ENCODE peak calls at places on chromosome 4, in four cellular contexts. S, A, H and Y are unnamed samples.

GRCh38 chr4:173420324-173420752 is 21.4 kb upstream of the SCRG1 start:
- DNase-seq in S (no peak), A (peak), H (peak), Y (no peak)

GRCh38 chr4:148288448-148288847 is 153.8 kb downstream of the NR3C2 start:
- DNase-seq in S (no peak), A (no peak), H (no peak), Y (no peak)

GRCh38 chr4:7287274-7287917 is 95.1 kb downstream of the SORCS2 start:
- DNase-seq in S (no peak), A (no peak), H (no peak), Y (no peak)

GRCh38 chr4:2301221-2301642 is 39.3 kb upstream of the MXD4 start:
- DNase-seq in S (no peak), A (no peak), H (no peak), Y (no peak)

GRCh38 chr4:114563536-114564315 is 34.9 kb upstream of the UGT8 start:
- DNase-seq in S (no peak), A (no peak), H (peak), Y (no peak)

GRCh38 chr4:149887091-149887490 is 71.4 kb upstream of the IQCM start:
- DNase-seq in S (no peak), A (no peak), H (peak), Y (no peak)

GRCh38 chr4:3254302-3255131 is 5.6 kb downstream of the MSANTD1 start:
- DNase-seq in S (no peak), A (no peak), H (no peak), Y (peak)

GRCh38 chr4:184376136-184376838 is 98.1 kb downstream of the IRF2 start:
- DNase-seq in S (no peak), A (no peak), H (peak), Y (no peak)

GRCh38 chr4:136637071-136637777 is 895.1 kb downstream of the PCDH18 start:
- DNase-seq in S (no peak), A (peak), H (peak), Y (peak)

GRCh38 chr4:187656953-187657352 is 338.6 kb upstream of the ZFP42 start:
- DNase-seq in S (no peak), A (no peak), H (no peak), Y (no peak)

GRCh38 chr4:6334203-6334887 is 64.7 kb downstream of the WFS1 start:
- DNase-seq in S (no peak), A (no peak), H (no peak), Y (peak)

GRCh38 chr4:82797591-82798081 is 960 bp downstream of the SCD5 start:
- DNase-seq in S (no peak), A (no peak), H (no peak), Y (peak)

GRCh38 chr4:54099959-54100606 is at the start of gene GSX2:
- DNase-seq in S (no peak), A (no peak), H (no peak), Y (peak)

GRCh38 chr4:122688529-122688928 is 44.0 kb upstream of the BBS12 start:
- DNase-seq in S (no peak), A (no peak), H (no peak), Y (no peak)

GRCh38 chr4:141563721-141564120 is 72.7 kb upstream of the IL15 start:
- DNase-seq in S (no peak), A (no peak), H (peak), Y (no peak)

GRCh38 chr4:39255916-39256315 is 73.6 kb downstream of the WDR19 start:
- DNase-seq in S (no peak), A (no peak), H (no peak), Y (no peak)

GRCh38 chr4:16217300-16218051 is 8.8 kb downstream of the TAPT1 start:
- DNase-seq in S (no peak), A (no peak), H (no peak), Y (no peak)

GRCh38 chr4:105765690-105766407 is 57.3 kb downstream of the GSTCD start:
- DNase-seq in S (no peak), A (peak), H (peak), Y (no peak)

GRCh38 chr4:157992038-157992706 is 180.7 kb downstream of the GASK1B start:
- DNase-seq in S (no peak), A (peak), H (peak), Y (no peak)

GRCh38 chr4:156774422-156774821 is 197.2 kb downstream of the PDGFC start:
- DNase-seq in S (no peak), A (no peak), H (peak), Y (no peak)

GRCh38 chr4:52052475-52052780 is 1.3 kb downstream of the SPATA18 start:
- DNase-seq in S (no peak), A (no peak), H (no peak), Y (no peak)

GRCh38 chr4:95867919-95868318 is 28.0 kb downstream of the PDHA2 start:
- DNase-seq in S (no peak), A (peak), H (peak), Y (no peak)

GRCh38 chr4:13511101-13511500 is 27.0 kb upstream of the RAB28 start:
- DNase-seq in S (no peak), A (no peak), H (peak), Y (no peak)

GRCh38 chr4:165364452-165365080 is 14.2 kb upstream of the CPE start:
- DNase-seq in S (no peak), A (no peak), H (no peak), Y (no peak)

GRCh38 chr4:56245547-56246229 is 141.6 kb downstream of the AASDH start:
- DNase-seq in S (no peak), A (no peak), H (no peak), Y (no peak)

GRCh38 chr4:77073981-77074865 is 1.6 kb downstream of the CCNI start:
- DNase-seq in S (no peak), A (no peak), H (no peak), Y (no peak)

GRCh38 chr4:72767903-72768817 is 199.1 kb upstream of the ADAMTS3 start:
- DNase-seq in S (no peak), A (no peak), H (peak), Y (no peak)

GRCh38 chr4:113390850-113391249 is 341.4 kb downstream of the ANK2 start:
- DNase-seq in S (no peak), A (no peak), H (no peak), Y (no peak)

GRCh38 chr4:185309770-185310169 is 86.0 kb downstream of the LRP2BP start:
- DNase-seq in S (no peak), A (no peak), H (no peak), Y (no peak)

GRCh38 chr4:155703486-155704227 is 37.0 kb downstream of the GUCY1A1 start:
- DNase-seq in S (no peak), A (no peak), H (peak), Y (no peak)

GRCh38 chr4:139898293-139898692 is 232.7 kb downstream of the MGST2 start:
- DNase-seq in S (no peak), A (no peak), H (no peak), Y (no peak)

GRCh38 chr4:19880205-19880604 is 371.5 kb upstream of the SLIT2 start:
- DNase-seq in S (no peak), A (no peak), H (no peak), Y (no peak)

GRCh38 chr4:27000820-27001219 is 140.2 kb downstream of the STIM2 start:
- DNase-seq in S (no peak), A (no peak), H (peak), Y (no peak)

GRCh38 chr4:70734168-70734954 is 12.6 kb downstream of the RUFY3 start:
- DNase-seq in S (peak), A (no peak), H (peak), Y (no peak)

GRCh38 chr4:124025423-124025822 is 628.8 kb downstream of the SPRY1 start:
- DNase-seq in S (no peak), A (no peak), H (no peak), Y (no peak)

GRCh38 chr4:77170926-77171325 is 13.9 kb downstream of the CCNG2 start:
- DNase-seq in S (no peak), A (no peak), H (no peak), Y (no peak)

GRCh38 chr4:187235456-187236170 is 512.0 kb upstream of the FAT1 start:
- DNase-seq in S (no peak), A (no peak), H (peak), Y (peak)

GRCh38 chr4:173935622-173936405 is 347.7 kb downstream of the FBXO8 start:
- DNase-seq in S (no peak), A (no peak), H (no peak), Y (no peak)

GRCh38 chr4:102535398-102536082 is 34.4 kb downstream of the NFKB1 start:
- DNase-seq in S (no peak), A (no peak), H (peak), Y (no peak)

DNA sequence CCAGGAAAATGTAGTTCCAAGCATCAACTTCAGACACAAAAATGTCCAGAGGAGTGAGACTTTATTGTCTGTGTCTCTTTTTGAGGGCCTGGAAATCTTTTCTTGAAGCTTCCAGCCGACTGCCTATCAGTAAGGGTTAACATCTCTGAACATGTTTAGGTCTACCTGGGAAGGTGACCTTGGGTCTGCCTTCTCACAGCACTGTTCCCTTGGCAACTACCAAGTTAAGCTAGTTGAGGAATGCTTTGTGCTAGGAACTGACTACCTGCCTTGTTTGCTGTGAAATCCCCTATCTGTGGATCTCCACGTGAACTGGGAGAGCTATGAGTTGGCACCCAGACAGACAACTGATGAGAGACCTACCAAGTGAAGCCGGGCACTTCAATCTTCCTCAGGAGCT is 81.6 kb downstream of the PPEF2 start:
- DNase-seq in S (no peak), A (no peak), H (no peak), Y (no peak)
- TF ChIP-seq CTCF in S (no peak), A (no peak), H (no peak), Y (no peak)

GRCh38 chr4:41814565-41814964 is 66.0 kb upstream of the PHOX2B start:
- DNase-seq in S (no peak), A (no peak), H (peak), Y (peak)
- TF ChIP-seq CTCF in S (no peak), A (peak), H (peak), Y (no peak)

DNA sequence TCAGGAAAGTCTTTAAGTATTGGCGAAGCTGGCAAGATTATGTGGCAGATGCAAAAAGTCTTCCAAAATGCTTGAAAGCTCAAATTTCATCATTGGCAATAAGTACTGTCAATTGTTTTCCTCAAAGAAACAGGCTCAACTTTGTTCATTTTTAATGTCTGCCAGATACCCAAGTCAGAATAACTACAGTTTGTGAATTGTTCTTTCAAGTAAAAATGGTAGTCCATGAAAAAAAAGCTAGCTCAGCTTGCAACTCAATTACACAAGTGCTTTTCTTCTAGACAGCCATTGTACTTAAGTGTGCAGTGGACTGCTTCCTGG is 70.5 kb downstream of the AFF1 start:
- DNase-seq in S (no peak), A (no peak), H (no peak), Y (no peak)
- TF ChIP-seq CTCF in S (no peak), A (no peak), H (no peak), Y (no peak)

DNA sequence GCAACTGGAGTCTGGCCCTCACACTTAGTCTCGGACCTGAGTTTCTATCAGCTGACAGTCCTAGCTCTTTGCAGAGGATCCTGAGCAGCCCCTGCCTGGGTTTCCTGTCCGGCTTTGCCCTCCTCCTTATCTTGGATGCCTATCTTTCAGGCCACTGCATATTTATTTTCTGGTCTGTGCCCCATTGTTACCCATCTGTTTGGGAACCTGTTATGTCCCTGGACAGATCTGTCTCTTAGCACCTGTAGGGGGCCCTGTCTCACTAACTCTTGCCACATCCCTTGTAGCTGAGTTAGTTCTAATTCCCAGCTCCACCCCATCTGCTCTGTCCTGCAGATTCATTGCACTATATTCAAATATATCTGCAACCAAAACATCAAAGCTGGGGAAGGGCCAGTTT is 514.9 kb upstream of the LCORL start:
- DNase-seq in S (no peak), A (no peak), H (no peak), Y (no peak)
- TF ChIP-seq CTCF in S (no peak), A (peak), H (no peak), Y (no peak)

DNA sequence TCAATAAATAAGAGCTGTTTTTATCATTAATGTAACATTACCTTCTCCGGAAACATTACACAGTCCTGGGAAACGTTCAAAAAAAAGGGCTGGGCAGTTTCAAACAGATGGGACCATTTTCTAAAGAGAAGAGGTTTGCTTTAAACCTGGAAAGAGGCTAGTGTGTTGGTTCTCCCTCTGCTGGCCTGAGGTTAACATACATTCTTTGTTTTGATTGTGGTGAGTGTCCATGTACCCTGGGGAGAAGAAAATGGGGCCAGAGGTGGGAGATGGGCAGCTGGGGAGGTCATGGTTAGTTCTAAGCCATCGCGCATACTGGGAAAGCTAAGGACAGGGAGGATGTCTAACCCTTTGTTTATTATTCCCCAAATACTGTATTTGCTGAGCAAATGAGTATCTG is 194.7 kb downstream of the CPEB2 start:
- DNase-seq in S (no peak), A (no peak), H (peak), Y (peak)
- TF ChIP-seq CTCF in S (no peak), A (peak), H (peak), Y (peak)

GRCh38 chr4:29927895-29928294 is 792.3 kb upstream of the PCDH7 start:
- DNase-seq in S (no peak), A (peak), H (no peak), Y (no peak)
- TF ChIP-seq CTCF in S (no peak), A (peak), H (no peak), Y (no peak)